ENCODE peak calls at places on chromosomes 13 and 19, in ten cellular contexts. V is ovary; X is pancreas; N is nephron progenitor cell; K is activated CD8-positive, alpha-beta T cell treated with anti-CD3 and anti-CD28 coated beads for 36 hours; G is GM23338; T is AG04450; I is fibroblast of mammary gland; J is uterus; Y is fibroblast of pulmonary artery. Z is an unnamed sample.

GRCh38 chr19:55216461-55217198 is 7.3 kb upstream of the PTPRH start:
- DNase-seq in J (peak; percentile 47), Y (peak; percentile 99), I (peak; percentile 100), T (peak; percentile 97), G (peak; percentile 98), N (peak; percentile 97), X (peak; percentile 91), K (peak; percentile 76), V (peak; percentile 41), Z (peak; percentile 93)

GRCh38 chr19:40366697-40367561 is 18.4 kb downstream of the PLD3 start:
- DNase-seq in K (no peak), Y (peak; percentile 26), I (no peak), G (peak; percentile 81), J (no peak), T (no peak), X (no peak), N (peak; percentile 57), V (no peak), Z (no peak)

GRCh38 chr13:74452881-74453280 is 318.7 kb upstream of the KLF12 start:
- DNase-seq in J (no peak), X (no peak), Y (no peak), V (no peak), I (no peak), G (no peak), K (no peak), N (no peak), T (no peak), Z (no peak)

GRCh38 chr13:98507060-98507797 is 69.7 kb downstream of the STK24 start:
- DNase-seq in T (no peak), N (no peak), X (peak; percentile 72), I (peak; percentile 27), Y (peak; percentile 55), G (peak; percentile 67), J (peak; percentile 62), K (no peak), V (peak; percentile 61), Z (peak; percentile 86)

GRCh38 chr13:39405107-39405506 is 197.9 kb downstream of the LHFPL6 start:
- DNase-seq in X (no peak), I (no peak), G (no peak), K (no peak), Y (no peak), J (no peak), V (no peak), N (no peak), T (no peak), Z (no peak)

GRCh38 chr13:20231839-20232555 is at the start of gene GJB6:
- DNase-seq in N (peak; percentile 67), I (no peak), G (peak; percentile 81), X (no peak), J (no peak), T (no peak), V (no peak), K (peak; percentile 52), Y (no peak), Z (no peak)

GRCh38 chr19:52527954-52528326 is 472 bp downstream of the ZNF808 start:
- DNase-seq in G (peak; percentile 46), I (peak; percentile 2), T (no peak), V (peak; percentile 24), Y (no peak), N (peak; percentile 45), X (peak; percentile 26), K (no peak), J (peak; percentile 20), Z (no peak)

GRCh38 chr19:44912854-44913253 is 1.6 kb upstream of the APOC1 start:
- DNase-seq in X (no peak), J (no peak), Y (peak; percentile 37), V (peak; percentile 49), I (no peak), K (no peak), T (no peak), G (no peak), N (no peak), Z (no peak)

GRCh38 chr13:66887088-66887487 is 343.0 kb downstream of the PCDH9 start:
- DNase-seq in J (no peak), I (peak; percentile 41), Y (peak; percentile 48), V (no peak), X (no peak), K (no peak), N (no peak), G (no peak), T (peak; percentile 10), Z (no peak)

GRCh38 chr13:31909889-31910551 is 121.6 kb upstream of the FRY start:
- DNase-seq in Y (peak; percentile 85), G (peak; percentile 82), J (peak; percentile 49), I (peak; percentile 77), X (peak; percentile 62), T (peak; percentile 42), K (peak; percentile 48), N (peak; percentile 55), V (peak; percentile 63), Z (no peak)

GRCh38 chr19:18843960-18844359 is 12.2 kb downstream of the UPF1 start:
- DNase-seq in K (no peak), V (no peak), J (no peak), G (no peak), N (no peak), Y (no peak), T (no peak), I (no peak), X (no peak), Z (no peak)

GRCh38 chr13:98318263-98318878 is 141.3 kb upstream of the RNF113B start:
- DNase-seq in X (no peak), G (no peak), T (no peak), V (no peak), I (no peak), J (no peak), Y (no peak), N (no peak), K (no peak), Z (no peak)

DNA sequence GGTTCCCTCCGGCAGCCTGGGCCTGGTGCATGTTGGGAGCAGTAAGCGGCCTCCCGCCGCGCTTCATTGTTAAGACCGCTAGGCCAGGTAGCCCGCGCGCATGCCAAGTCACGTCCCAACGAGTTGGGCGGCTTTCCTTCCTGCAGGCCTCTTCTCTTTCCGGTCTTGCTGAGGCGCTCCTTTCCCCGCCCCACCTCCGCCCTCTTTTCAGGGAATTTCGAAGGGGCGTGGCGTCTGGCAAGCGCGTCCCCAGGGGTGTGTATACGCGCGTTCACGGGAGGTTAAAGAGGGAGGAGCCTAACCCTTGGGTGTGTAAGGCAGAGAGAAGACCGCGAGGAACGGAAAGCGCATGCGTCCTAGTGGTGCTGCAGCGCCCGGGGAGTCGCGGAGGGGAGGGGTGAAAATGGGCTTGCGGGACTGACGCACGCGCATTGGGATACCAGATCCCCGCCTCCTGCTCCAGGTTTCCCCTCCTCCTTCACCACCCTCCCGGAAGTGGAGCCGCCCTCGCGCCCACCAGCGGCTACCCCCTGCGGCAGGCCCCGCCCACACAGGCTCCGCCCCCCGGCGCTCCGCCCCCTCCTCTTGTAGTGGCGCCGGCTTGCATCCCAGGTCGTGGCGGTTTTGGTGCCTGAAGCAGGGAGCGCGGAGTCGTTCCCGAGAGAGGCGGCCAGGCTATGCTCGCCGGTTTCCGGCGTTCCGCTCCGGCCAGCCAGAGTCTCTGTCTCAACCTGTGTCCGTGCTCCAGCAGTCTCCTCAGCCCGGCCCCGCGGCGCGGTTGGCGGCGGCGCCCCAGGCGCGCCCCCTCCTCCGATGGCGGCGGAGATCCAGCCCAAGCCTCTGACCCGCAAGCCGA is at the start of gene WDFY2:
- DNase-seq in K (peak; percentile 99), T (peak; percentile 100), I (peak; percentile 100), J (peak; percentile 100), G (peak; percentile 100), Y (peak; percentile 100), N (peak; percentile 100), V (peak; percentile 99), X (peak; percentile 100), Z (peak; percentile 100)
- TF ChIP-seq CTCF in K (no peak), T (no peak), I (no peak), J (peak; percentile 39), G (no peak), Y (no peak), N (no peak), V (no peak), X (no peak), Z (no peak)

GRCh38 chr13:26075498-26075897 is 23.7 kb upstream of the SHISA2 start:
- DNase-seq in T (no peak), Y (no peak), K (no peak), G (peak; percentile 39), N (no peak), X (no peak), I (no peak), J (no peak), V (no peak), Z (no peak)
- TF ChIP-seq CTCF in T (no peak), Y (no peak), K (no peak), G (peak; percentile 46), N (no peak), X (no peak), I (no peak), J (no peak), V (no peak), Z (peak; percentile 45)

GRCh38 chr13:43800828-43801227 is 14.1 kb upstream of the ENOX1 start:
- DNase-seq in Y (no peak), J (no peak), K (no peak), V (no peak), X (no peak), G (no peak), I (no peak), N (no peak), T (no peak), Z (no peak)

GRCh38 chr13:43805071-43805468 is 18.3 kb upstream of the ENOX1 start:
- DNase-seq in K (peak; percentile 24), J (peak; percentile 21), N (no peak), Y (peak; percentile 73), T (peak; percentile 54), V (no peak), X (no peak), I (peak; percentile 100), G (peak; percentile 9), Z (no peak)

GRCh38 chr13:43802511-43802910 is 15.7 kb upstream of the ENOX1 start:
- DNase-seq in I (no peak), X (no peak), N (no peak), Y (no peak), K (no peak), T (no peak), V (no peak), J (no peak), G (no peak), Z (no peak)

GRCh38 chr13:43805681-43806128 is 18.9 kb upstream of the ENOX1 start:
- DNase-seq in I (peak; percentile 37), K (no peak), T (no peak), G (peak; percentile 59), X (no peak), J (no peak), V (no peak), Y (no peak), N (no peak), Z (no peak)

GRCh38 chr13:43804461-43805070 is 17.8 kb upstream of the ENOX1 start:
- DNase-seq in I (peak; percentile 89), N (no peak), K (no peak), Y (peak; percentile 86), X (no peak), V (no peak), J (no peak), G (peak; percentile 80), T (peak; percentile 44), Z (no peak)
- TF ChIP-seq CTCF in I (peak; percentile 40), N (peak; percentile 58), K (peak; percentile 83), Y (peak; percentile 37), X (no peak), V (peak; percentile 14), J (peak; percentile 42), G (peak; percentile 48), T (peak; percentile 52), Z (peak; percentile 71)

GRCh38 chr19:4547303-4548237 is 7.7 kb upstream of the LRG1 start:
- DNase-seq in G (no peak), I (no peak), T (no peak), X (peak; percentile 63), J (no peak), N (no peak), K (peak; percentile 43), Y (peak; percentile 29), V (no peak), Z (no peak)
- TF ChIP-seq CTCF in G (peak; percentile 56), I (peak; percentile 26), T (peak; percentile 33), X (no peak), J (no peak), N (no peak), K (peak; percentile 34), Y (peak; percentile 43), V (no peak), Z (peak; percentile 34)